ENCODE peak calls at places on chromosomes 13 and 19, in nine cellular contexts. Q is thoracic aorta; L is stomach; M is naive thymus-derived CD4-positive, alpha-beta T cell; S is NB4; V is heart right ventricle; D is hepatic stellate cell; W is anterior cingulate cortex; E is aorta. T is an unnamed sample.

GRCh38 chr19:13981021-13981420 is 25.1 kb downstream of the RFX1 start:
- DNase-seq in Q (no peak), L (no peak), M (no peak), S (no peak), V (no peak), D (no peak), W (no peak), E (no peak), T (no peak)

GRCh38 chr19:5623397-5624153 is 692 bp downstream of the SAFB start:
- DNase-seq in Q (no peak), L (no peak), M (peak), S (peak), V (peak), D (no peak), W (no peak), E (peak), T (no peak)

GRCh38 chr19:31135841-31136240 is 213.4 kb downstream of the TSHZ3 start:
- DNase-seq in Q (no peak), L (no peak), M (no peak), S (no peak), V (no peak), D (no peak), W (no peak), E (no peak), T (peak)

GRCh38 chr19:2495130-2495641 is 19.3 kb downstream of the GADD45B start:
- DNase-seq in Q (peak), L (peak), M (no peak), S (no peak), V (peak), D (peak), W (peak), E (peak), T (peak)

GRCh38 chr13:41905600-41906254 is 55.2 kb downstream of the VWA8 start:
- DNase-seq in Q (no peak), L (no peak), M (peak), S (peak), V (no peak), D (peak), W (no peak), E (no peak), T (peak)

GRCh38 chr19:20503536-20503935 is 62.0 kb downstream of the ZNF737 start:
- DNase-seq in Q (no peak), L (peak), M (no peak), S (no peak), V (peak), D (no peak), W (no peak), E (no peak), T (peak)

GRCh38 chr19:40982594-40983101 is 8.4 kb upstream of the CYP2B6 start:
- DNase-seq in Q (no peak), L (no peak), M (no peak), S (no peak), V (no peak), D (peak), W (no peak), E (no peak), T (peak)

GRCh38 chr13:98892821-98893220 is 85.0 kb downstream of the DOCK9 start:
- DNase-seq in Q (no peak), L (no peak), M (no peak), S (peak), V (no peak), D (no peak), W (no peak), E (no peak), T (no peak)

GRCh38 chr19:40559394-40559793 is 17.3 kb upstream of the SHKBP1 start:
- DNase-seq in Q (no peak), L (no peak), M (no peak), S (no peak), V (no peak), D (no peak), W (no peak), E (no peak), T (no peak)

GRCh38 chr13:50731400-50731799 is 112.1 kb downstream of the DLEU7 start:
- DNase-seq in Q (no peak), L (no peak), M (no peak), S (no peak), V (peak), D (peak), W (no peak), E (no peak), T (peak)

GRCh38 chr19:38701455-38702063 is 42.7 kb downstream of the CAPN12 start:
- DNase-seq in Q (no peak), L (no peak), M (no peak), S (no peak), V (no peak), D (no peak), W (no peak), E (peak), T (no peak)

GRCh38 chr19:6378036-6378435 is 2.3 kb upstream of the PSPN start:
- DNase-seq in Q (no peak), L (no peak), M (no peak), S (no peak), V (no peak), D (peak), W (no peak), E (peak), T (no peak)

GRCh38 chr19:16161848-16162247 is 11.5 kb downstream of the CIB3 start:
- DNase-seq in Q (no peak), L (no peak), M (no peak), S (no peak), V (no peak), D (no peak), W (no peak), E (no peak), T (peak)

GRCh38 chr13:110265682-110266430 is 41.1 kb downstream of the COL4A1 start:
- DNase-seq in Q (peak), L (no peak), M (no peak), S (no peak), V (peak), D (no peak), W (no peak), E (peak), T (no peak)

GRCh38 chr19:32349724-32350475 is 4.5 kb downstream of the ZNF507 start:
- DNase-seq in Q (no peak), L (no peak), M (no peak), S (no peak), V (no peak), D (no peak), W (no peak), E (no peak), T (no peak)

GRCh38 chr13:35964764-35965163 is 166.4 kb downstream of the DCLK1 start:
- DNase-seq in Q (no peak), L (no peak), M (no peak), S (no peak), V (no peak), D (no peak), W (no peak), E (no peak), T (peak)

GRCh38 chr19:37951816-37952210 is 44.8 kb downstream of the SIPA1L3 start:
- DNase-seq in Q (no peak), L (peak), M (no peak), S (no peak), V (no peak), D (no peak), W (no peak), E (no peak), T (no peak)

GRCh38 chr19:38011426-38011825 is 104.4 kb downstream of the SIPA1L3 start:
- DNase-seq in Q (no peak), L (no peak), M (no peak), S (no peak), V (no peak), D (no peak), W (no peak), E (no peak), T (no peak)

GRCh38 chr19:40702337-40703012 is 12.0 kb upstream of the NUMBL start:
- DNase-seq in Q (no peak), L (peak), M (no peak), S (no peak), V (peak), D (no peak), W (peak), E (no peak), T (peak)

GRCh38 chr19:4910594-4911273 is 1.4 kb downstream of the UHRF1 start:
- DNase-seq in Q (no peak), L (no peak), M (no peak), S (peak), V (peak), D (peak), W (no peak), E (no peak), T (peak)

GRCh38 chr13:91576590-91576989 is 178.2 kb downstream of the GPC5 start:
- DNase-seq in Q (no peak), L (no peak), M (no peak), S (peak), V (no peak), D (no peak), W (no peak), E (no peak), T (no peak)

GRCh38 chr19:31148671-31149070 is 200.6 kb downstream of the TSHZ3 start:
- DNase-seq in Q (no peak), L (no peak), M (no peak), S (no peak), V (no peak), D (no peak), W (no peak), E (no peak), T (no peak)

GRCh38 chr19:41796362-41796761 is at the start of gene CEACAM3:
- DNase-seq in Q (no peak), L (no peak), M (no peak), S (no peak), V (no peak), D (no peak), W (no peak), E (peak), T (no peak)

GRCh38 chr13:33034897-33035296 is 18.7 kb downstream of the KL start:
- DNase-seq in Q (no peak), L (no peak), M (no peak), S (no peak), V (no peak), D (no peak), W (no peak), E (no peak), T (no peak)

GRCh38 chr13:113291997-113292862 is 4.8 kb upstream of the LAMP1 start:
- DNase-seq in Q (no peak), L (no peak), M (peak), S (peak), V (no peak), D (peak), W (no peak), E (peak), T (no peak)

GRCh38 chr13:110121312-110122083 is 185.5 kb downstream of the COL4A1 start:
- DNase-seq in Q (no peak), L (no peak), M (no peak), S (no peak), V (no peak), D (no peak), W (no peak), E (no peak), T (no peak)

GRCh38 chr13:44549461-44549860 is 26.7 kb downstream of the TSC22D1 start:
- DNase-seq in Q (no peak), L (no peak), M (no peak), S (no peak), V (no peak), D (no peak), W (no peak), E (no peak), T (no peak)

GRCh38 chr13:99959127-99959529 is 12.4 kb downstream of the ZIC5 start:
- DNase-seq in Q (no peak), L (peak), M (no peak), S (no peak), V (no peak), D (no peak), W (no peak), E (no peak), T (no peak)

GRCh38 chr19:860481-861098 is 1.1 kb downstream of the CFD start:
- DNase-seq in Q (no peak), L (peak), M (peak), S (peak), V (no peak), D (peak), W (no peak), E (peak), T (peak)

GRCh38 chr13:107209811-107210210 is 641.9 kb upstream of the ARGLU1 start:
- DNase-seq in Q (no peak), L (no peak), M (no peak), S (no peak), V (no peak), D (no peak), W (no peak), E (no peak), T (no peak)